ENCODE peak calls at places on chromosome 7, in eight cellular contexts. One of them, this sample, is unnamed.

GRCh38 chr7:149286811-149287400 is 24.9 kb downstream of the ZNF783 start:
- DNase-seq in stimulated activated CD8-positive, alpha-beta memory T cell treated with anti-CD3 and anti-CD28 coated beads, Interleukin-4, amount 100 ng/mL, for 4 hours: no peak
- DNase-seq in IMR-90: peak
- DNase-seq in MV-4-11: no peak
- DNase-seq in activated CD8-positive, alpha-beta memory T cell treated with anti-CD3 and anti-CD28 coated beads for 4 hours: no peak
- DNase-seq in cardiac muscle cell: no peak
- DNase-seq in A549: no peak
- DNase-seq in mesenteric fat pad: peak
- DNase-seq in this sample: no peak

GRCh38 chr7:100048680-100049079 is 894 bp upstream of the ZSCAN21 start:
- DNase-seq in stimulated activated CD8-positive, alpha-beta memory T cell treated with anti-CD3 and anti-CD28 coated beads, Interleukin-4, amount 100 ng/mL, for 4 hours: no peak
- DNase-seq in IMR-90: no peak
- DNase-seq in MV-4-11: no peak
- DNase-seq in activated CD8-positive, alpha-beta memory T cell treated with anti-CD3 and anti-CD28 coated beads for 4 hours: no peak
- DNase-seq in cardiac muscle cell: no peak
- DNase-seq in A549: no peak
- DNase-seq in mesenteric fat pad: no peak
- DNase-seq in this sample: peak

GRCh38 chr7:28070311-28071055 is 110.1 kb downstream of the JAZF1 start:
- DNase-seq in stimulated activated CD8-positive, alpha-beta memory T cell treated with anti-CD3 and anti-CD28 coated beads, Interleukin-4, amount 100 ng/mL, for 4 hours: no peak
- DNase-seq in IMR-90: no peak
- DNase-seq in MV-4-11: no peak
- DNase-seq in activated CD8-positive, alpha-beta memory T cell treated with anti-CD3 and anti-CD28 coated beads for 4 hours: no peak
- DNase-seq in cardiac muscle cell: no peak
- DNase-seq in A549: no peak
- DNase-seq in mesenteric fat pad: no peak
- DNase-seq in this sample: no peak

GRCh38 chr7:131249003-131249402 is 78.7 kb upstream of the MKLN1 start:
- DNase-seq in stimulated activated CD8-positive, alpha-beta memory T cell treated with anti-CD3 and anti-CD28 coated beads, Interleukin-4, amount 100 ng/mL, for 4 hours: no peak
- DNase-seq in IMR-90: peak
- DNase-seq in MV-4-11: no peak
- DNase-seq in activated CD8-positive, alpha-beta memory T cell treated with anti-CD3 and anti-CD28 coated beads for 4 hours: no peak
- DNase-seq in cardiac muscle cell: no peak
- DNase-seq in A549: peak
- DNase-seq in mesenteric fat pad: no peak
- DNase-seq in this sample: no peak

GRCh38 chr7:150958603-150959002 is 19.5 kb downstream of the KCNH2 start:
- DNase-seq in stimulated activated CD8-positive, alpha-beta memory T cell treated with anti-CD3 and anti-CD28 coated beads, Interleukin-4, amount 100 ng/mL, for 4 hours: no peak
- DNase-seq in IMR-90: no peak
- DNase-seq in MV-4-11: no peak
- DNase-seq in activated CD8-positive, alpha-beta memory T cell treated with anti-CD3 and anti-CD28 coated beads for 4 hours: no peak
- DNase-seq in cardiac muscle cell: no peak
- DNase-seq in A549: no peak
- DNase-seq in mesenteric fat pad: no peak
- DNase-seq in this sample: no peak

GRCh38 chr7:9231683-9232082 is 798.3 kb downstream of the NXPH1 start:
- DNase-seq in stimulated activated CD8-positive, alpha-beta memory T cell treated with anti-CD3 and anti-CD28 coated beads, Interleukin-4, amount 100 ng/mL, for 4 hours: no peak
- DNase-seq in IMR-90: no peak
- DNase-seq in MV-4-11: no peak
- DNase-seq in activated CD8-positive, alpha-beta memory T cell treated with anti-CD3 and anti-CD28 coated beads for 4 hours: no peak
- DNase-seq in cardiac muscle cell: no peak
- DNase-seq in A549: no peak
- DNase-seq in mesenteric fat pad: no peak
- DNase-seq in this sample: no peak

GRCh38 chr7:157431173-157431950 is 94.6 kb downstream of the DNAJB6 start:
- DNase-seq in stimulated activated CD8-positive, alpha-beta memory T cell treated with anti-CD3 and anti-CD28 coated beads, Interleukin-4, amount 100 ng/mL, for 4 hours: no peak
- DNase-seq in IMR-90: no peak
- DNase-seq in MV-4-11: no peak
- DNase-seq in activated CD8-positive, alpha-beta memory T cell treated with anti-CD3 and anti-CD28 coated beads for 4 hours: no peak
- DNase-seq in cardiac muscle cell: no peak
- DNase-seq in A549: no peak
- DNase-seq in mesenteric fat pad: no peak
- DNase-seq in this sample: no peak

GRCh38 chr7:102055181-102055976 is 231.3 kb upstream of the SH2B2 start:
- DNase-seq in stimulated activated CD8-positive, alpha-beta memory T cell treated with anti-CD3 and anti-CD28 coated beads, Interleukin-4, amount 100 ng/mL, for 4 hours: no peak
- DNase-seq in IMR-90: no peak
- DNase-seq in MV-4-11: no peak
- DNase-seq in activated CD8-positive, alpha-beta memory T cell treated with anti-CD3 and anti-CD28 coated beads for 4 hours: no peak
- DNase-seq in cardiac muscle cell: no peak
- DNase-seq in A549: no peak
- DNase-seq in mesenteric fat pad: no peak
- DNase-seq in this sample: no peak

GRCh38 chr7:151361193-151361959 is 19.8 kb downstream of the NUB1 start:
- DNase-seq in stimulated activated CD8-positive, alpha-beta memory T cell treated with anti-CD3 and anti-CD28 coated beads, Interleukin-4, amount 100 ng/mL, for 4 hours: no peak
- DNase-seq in IMR-90: peak
- DNase-seq in MV-4-11: no peak
- DNase-seq in activated CD8-positive, alpha-beta memory T cell treated with anti-CD3 and anti-CD28 coated beads for 4 hours: no peak
- DNase-seq in cardiac muscle cell: no peak
- DNase-seq in A549: no peak
- DNase-seq in mesenteric fat pad: no peak
- DNase-seq in this sample: no peak

GRCh38 chr7:45579386-45579785 is 5.2 kb downstream of the ADCY1 start:
- DNase-seq in stimulated activated CD8-positive, alpha-beta memory T cell treated with anti-CD3 and anti-CD28 coated beads, Interleukin-4, amount 100 ng/mL, for 4 hours: no peak
- DNase-seq in IMR-90: no peak
- DNase-seq in MV-4-11: no peak
- DNase-seq in activated CD8-positive, alpha-beta memory T cell treated with anti-CD3 and anti-CD28 coated beads for 4 hours: no peak
- DNase-seq in cardiac muscle cell: no peak
- DNase-seq in A549: no peak
- DNase-seq in mesenteric fat pad: peak
- DNase-seq in this sample: no peak

GRCh38 chr7:47896809-47897423 is 51.4 kb downstream of the PKD1L1 start:
- DNase-seq in stimulated activated CD8-positive, alpha-beta memory T cell treated with anti-CD3 and anti-CD28 coated beads, Interleukin-4, amount 100 ng/mL, for 4 hours: no peak
- DNase-seq in IMR-90: no peak
- DNase-seq in MV-4-11: no peak
- DNase-seq in activated CD8-positive, alpha-beta memory T cell treated with anti-CD3 and anti-CD28 coated beads for 4 hours: no peak
- DNase-seq in cardiac muscle cell: no peak
- DNase-seq in A549: no peak
- DNase-seq in mesenteric fat pad: no peak
- DNase-seq in this sample: no peak

GRCh38 chr7:4931932-4932331 is 27.1 kb downstream of the MMD2 start:
- DNase-seq in stimulated activated CD8-positive, alpha-beta memory T cell treated with anti-CD3 and anti-CD28 coated beads, Interleukin-4, amount 100 ng/mL, for 4 hours: no peak
- DNase-seq in IMR-90: no peak
- DNase-seq in MV-4-11: no peak
- DNase-seq in activated CD8-positive, alpha-beta memory T cell treated with anti-CD3 and anti-CD28 coated beads for 4 hours: no peak
- DNase-seq in cardiac muscle cell: peak
- DNase-seq in A549: no peak
- DNase-seq in mesenteric fat pad: no peak
- DNase-seq in this sample: no peak

GRCh38 chr7:106482091-106482490 is 178.9 kb downstream of the CCDC71L start:
- DNase-seq in stimulated activated CD8-positive, alpha-beta memory T cell treated with anti-CD3 and anti-CD28 coated beads, Interleukin-4, amount 100 ng/mL, for 4 hours: no peak
- DNase-seq in IMR-90: no peak
- DNase-seq in MV-4-11: no peak
- DNase-seq in activated CD8-positive, alpha-beta memory T cell treated with anti-CD3 and anti-CD28 coated beads for 4 hours: no peak
- DNase-seq in cardiac muscle cell: no peak
- DNase-seq in A549: no peak
- DNase-seq in mesenteric fat pad: no peak
- DNase-seq in this sample: no peak

GRCh38 chr7:150324366-150324961 is 1.1 kb upstream of the ACTR3C start:
- DNase-seq in stimulated activated CD8-positive, alpha-beta memory T cell treated with anti-CD3 and anti-CD28 coated beads, Interleukin-4, amount 100 ng/mL, for 4 hours: no peak
- DNase-seq in IMR-90: peak
- DNase-seq in MV-4-11: no peak
- DNase-seq in activated CD8-positive, alpha-beta memory T cell treated with anti-CD3 and anti-CD28 coated beads for 4 hours: no peak
- DNase-seq in cardiac muscle cell: peak
- DNase-seq in A549: no peak
- DNase-seq in mesenteric fat pad: peak
- DNase-seq in this sample: no peak

GRCh38 chr7:23597908-23598224 is 684 bp downstream of the CCDC126 start:
- DNase-seq in stimulated activated CD8-positive, alpha-beta memory T cell treated with anti-CD3 and anti-CD28 coated beads, Interleukin-4, amount 100 ng/mL, for 4 hours: no peak
- DNase-seq in IMR-90: no peak
- DNase-seq in MV-4-11: peak
- DNase-seq in activated CD8-positive, alpha-beta memory T cell treated with anti-CD3 and anti-CD28 coated beads for 4 hours: no peak
- DNase-seq in cardiac muscle cell: no peak
- DNase-seq in A549: no peak
- DNase-seq in mesenteric fat pad: no peak
- DNase-seq in this sample: no peak

GRCh38 chr7:118182618-118183253 is 1.2 kb upstream of the LSM8 start:
- DNase-seq in stimulated activated CD8-positive, alpha-beta memory T cell treated with anti-CD3 and anti-CD28 coated beads, Interleukin-4, amount 100 ng/mL, for 4 hours: no peak
- DNase-seq in IMR-90: no peak
- DNase-seq in MV-4-11: no peak
- DNase-seq in activated CD8-positive, alpha-beta memory T cell treated with anti-CD3 and anti-CD28 coated beads for 4 hours: no peak
- DNase-seq in cardiac muscle cell: no peak
- DNase-seq in A549: no peak
- DNase-seq in mesenteric fat pad: no peak
- DNase-seq in this sample: no peak

GRCh38 chr7:42700376-42701327 is 211.2 kb downstream of the C7orf25 start:
- DNase-seq in stimulated activated CD8-positive, alpha-beta memory T cell treated with anti-CD3 and anti-CD28 coated beads, Interleukin-4, amount 100 ng/mL, for 4 hours: no peak
- DNase-seq in IMR-90: no peak
- DNase-seq in MV-4-11: no peak
- DNase-seq in activated CD8-positive, alpha-beta memory T cell treated with anti-CD3 and anti-CD28 coated beads for 4 hours: no peak
- DNase-seq in cardiac muscle cell: no peak
- DNase-seq in A549: no peak
- DNase-seq in mesenteric fat pad: no peak
- DNase-seq in this sample: no peak

GRCh38 chr7:55185941-55186609 is 167.3 kb downstream of the EGFR start:
- DNase-seq in stimulated activated CD8-positive, alpha-beta memory T cell treated with anti-CD3 and anti-CD28 coated beads, Interleukin-4, amount 100 ng/mL, for 4 hours: no peak
- DNase-seq in IMR-90: peak
- DNase-seq in MV-4-11: no peak
- DNase-seq in activated CD8-positive, alpha-beta memory T cell treated with anti-CD3 and anti-CD28 coated beads for 4 hours: no peak
- DNase-seq in cardiac muscle cell: no peak
- DNase-seq in A549: peak
- DNase-seq in mesenteric fat pad: no peak
- DNase-seq in this sample: no peak

GRCh38 chr7:502296-502695 is 17.4 kb downstream of the PDGFA start:
- DNase-seq in stimulated activated CD8-positive, alpha-beta memory T cell treated with anti-CD3 and anti-CD28 coated beads, Interleukin-4, amount 100 ng/mL, for 4 hours: no peak
- DNase-seq in IMR-90: no peak
- DNase-seq in MV-4-11: no peak
- DNase-seq in activated CD8-positive, alpha-beta memory T cell treated with anti-CD3 and anti-CD28 coated beads for 4 hours: no peak
- DNase-seq in cardiac muscle cell: no peak
- DNase-seq in A549: no peak
- DNase-seq in mesenteric fat pad: no peak
- DNase-seq in this sample: no peak

GRCh38 chr7:90706067-90706716 is 110.1 kb downstream of the CDK14 start:
- DNase-seq in stimulated activated CD8-positive, alpha-beta memory T cell treated with anti-CD3 and anti-CD28 coated beads, Interleukin-4, amount 100 ng/mL, for 4 hours: no peak
- DNase-seq in IMR-90: peak
- DNase-seq in MV-4-11: no peak
- DNase-seq in activated CD8-positive, alpha-beta memory T cell treated with anti-CD3 and anti-CD28 coated beads for 4 hours: no peak
- DNase-seq in cardiac muscle cell: no peak
- DNase-seq in A549: no peak
- DNase-seq in mesenteric fat pad: no peak
- DNase-seq in this sample: no peak

GRCh38 chr7:20083781-20084180 is 133.4 kb downstream of the MACC1 start:
- DNase-seq in stimulated activated CD8-positive, alpha-beta memory T cell treated with anti-CD3 and anti-CD28 coated beads, Interleukin-4, amount 100 ng/mL, for 4 hours: no peak
- DNase-seq in IMR-90: peak
- DNase-seq in MV-4-11: no peak
- DNase-seq in activated CD8-positive, alpha-beta memory T cell treated with anti-CD3 and anti-CD28 coated beads for 4 hours: no peak
- DNase-seq in cardiac muscle cell: no peak
- DNase-seq in A549: peak
- DNase-seq in mesenteric fat pad: no peak
- DNase-seq in this sample: no peak